ENCODE peak calls at places on chromosome 9, in eight cellular contexts. L is foreskin fibroblast; Z is astrocyte of the spinal cord; B is brain microvascular endothelial cell; C is CD4-positive, alpha-beta T cell; W is RWPE1; Y is tibial artery; H is lower lobe of right lung. G is an unnamed sample.

GRCh38 chr9:133534346-133535284 is at the start of gene ADAMTSL2:
- DNase-seq in L (peak; percentile 40), Z (peak; percentile 45), B (no peak), C (peak; percentile 59), W (peak; percentile 36), Y (no peak), H (no peak), G (no peak)

GRCh38 chr9:114386886-114387677 is 700 bp downstream of the AKNA start:
- DNase-seq in L (no peak), Z (peak; percentile 16), B (no peak), C (no peak), W (no peak), Y (peak; percentile 86), H (peak; percentile 65), G (no peak)

GRCh38 chr9:133100518-133101355 is 20.3 kb downstream of the RALGDS start:
- DNase-seq in L (no peak), Z (no peak), B (no peak), C (no peak), W (no peak), Y (peak; percentile 56), H (peak; percentile 25), G (peak; percentile 33)

GRCh38 chr9:133256686-133257091 is 18.3 kb downstream of the ABO start:
- DNase-seq in L (no peak), Z (no peak), B (no peak), C (no peak), W (no peak), Y (no peak), H (no peak), G (no peak)

GRCh38 chr9:105883847-105884246 is 189.5 kb downstream of the TMEM38B start:
- DNase-seq in L (no peak), Z (no peak), B (no peak), C (no peak), W (no peak), Y (no peak), H (no peak), G (no peak)

GRCh38 chr9:114282926-114283325 is 40.0 kb upstream of the ORM1 start:
- DNase-seq in L (peak; percentile 86), Z (peak; percentile 82), B (peak; percentile 59), C (no peak), W (peak; percentile 38), Y (peak; percentile 40), H (peak; percentile 6), G (peak; percentile 32)

GRCh38 chr9:2817987-2818386 is 25.9 kb downstream of the PUM3 start:
- DNase-seq in L (no peak), Z (peak; percentile 54), B (no peak), C (no peak), W (no peak), Y (no peak), H (no peak), G (no peak)

GRCh38 chr9:136014928-136015633 is 53.9 kb upstream of the UBAC1 start:
- DNase-seq in L (no peak), Z (no peak), B (no peak), C (peak; percentile 27), W (no peak), Y (peak; percentile 55), H (peak; percentile 33), G (peak; percentile 22)

GRCh38 chr9:77598961-77599360 is 49.2 kb downstream of the GNA14 start:
- DNase-seq in L (no peak), Z (no peak), B (no peak), C (no peak), W (no peak), Y (no peak), H (no peak), G (no peak)

GRCh38 chr9:20408513-20408912 is 213.8 kb downstream of the MLLT3 start:
- DNase-seq in L (no peak), Z (no peak), B (no peak), C (no peak), W (no peak), Y (no peak), H (no peak), G (no peak)

GRCh38 chr9:112145886-112146285 is 29.2 kb downstream of the SUSD1 start:
- DNase-seq in L (no peak), Z (no peak), B (peak; percentile 38), C (no peak), W (peak; percentile 75), Y (no peak), H (no peak), G (no peak)

GRCh38 chr9:35520404-35520790 is 30.5 kb downstream of the RUSC2 start:
- DNase-seq in L (no peak), Z (no peak), B (no peak), C (no peak), W (no peak), Y (no peak), H (no peak), G (no peak)

GRCh38 chr9:22008662-22009562 is at the start of gene CDKN2B:
- DNase-seq in L (peak; percentile 97), Z (peak; percentile 97), B (peak; percentile 92), C (peak; percentile 66), W (peak; percentile 99), Y (peak; percentile 99), H (peak; percentile 96), G (peak; percentile 88)

GRCh38 chr9:107784235-107784958 is 294.8 kb upstream of the KLF4 start:
- DNase-seq in L (peak; percentile 92), Z (peak; percentile 17), B (peak; percentile 87), C (no peak), W (no peak), Y (no peak), H (no peak), G (no peak)

GRCh38 chr9:121720311-121720991 is 69.0 kb downstream of the DAB2IP start:
- DNase-seq in L (no peak), Z (no peak), B (no peak), C (no peak), W (peak; percentile 95), Y (no peak), H (no peak), G (no peak)
- TF ChIP-seq CTCF in L (no peak), Z (no peak), B (no peak), C (no peak), W (no peak), Y (no peak), H (no peak), G (no peak)

DNA sequence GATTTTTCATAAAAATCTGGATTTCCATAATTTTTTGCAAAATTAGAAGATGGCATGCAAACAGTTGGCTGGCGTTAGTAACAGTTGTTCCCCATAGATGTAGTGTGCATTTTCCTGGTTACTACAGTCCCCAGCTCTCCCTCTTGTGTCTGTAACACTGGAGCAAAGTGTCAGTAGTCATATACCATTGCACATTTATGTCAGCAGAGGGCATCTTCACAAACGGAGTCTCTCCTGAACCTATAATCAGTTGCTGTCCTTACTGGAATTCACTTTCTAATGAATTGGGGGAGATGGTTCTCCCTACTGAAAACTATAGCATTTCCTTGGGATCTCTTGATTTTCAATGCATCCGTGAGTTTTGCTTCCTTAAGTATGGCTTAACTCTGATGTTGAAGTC is 44.7 kb upstream of the DMAC1 start:
- DNase-seq in L (no peak), Z (peak; percentile 7), B (no peak), C (no peak), W (no peak), Y (no peak), H (no peak), G (no peak)
- TF ChIP-seq CTCF in L (no peak), Z (peak; percentile 27), B (peak; percentile 46), C (peak; percentile 47), W (no peak), Y (peak; percentile 6), H (peak; percentile 35), G (peak; percentile 33)

GRCh38 chr9:111064160-111064733 is 26.0 kb upstream of the LPAR1 start:
- DNase-seq in L (no peak), Z (no peak), B (no peak), C (no peak), W (no peak), Y (no peak), H (no peak), G (no peak)
- TF ChIP-seq CTCF in L (no peak), Z (no peak), B (no peak), C (no peak), W (no peak), Y (no peak), H (no peak), G (no peak)

GRCh38 chr9:73370053-73370452 is 218.4 kb downstream of the ANXA1 start:
- DNase-seq in L (no peak), Z (no peak), B (no peak), C (no peak), W (peak; percentile 44), Y (no peak), H (no peak), G (no peak)

DNA sequence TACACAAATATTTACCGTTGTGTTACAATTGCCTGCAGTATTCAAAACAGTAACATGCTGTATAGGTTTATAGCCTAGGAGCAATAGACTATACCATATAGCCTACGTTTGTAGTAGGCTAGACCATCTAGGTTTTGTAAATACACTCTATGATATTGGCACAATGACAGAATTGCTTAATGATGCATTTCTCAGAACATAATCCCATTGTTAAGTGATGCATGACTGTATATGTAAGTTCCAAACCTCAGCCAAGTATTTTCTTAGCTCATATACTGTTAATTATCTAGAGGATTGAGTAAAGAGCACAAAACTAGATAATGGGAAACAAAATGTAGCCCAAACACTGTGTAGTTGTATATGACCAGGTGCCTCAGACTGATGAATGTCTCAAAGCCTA is 220.1 kb downstream of the ANXA1 start:
- DNase-seq in L (no peak), Z (no peak), B (no peak), C (no peak), W (no peak), Y (no peak), H (no peak), G (no peak)
- TF ChIP-seq CTCF in L (no peak), Z (no peak), B (no peak), C (no peak), W (no peak), Y (no peak), H (no peak), G (no peak)

GRCh38 chr9:126228111-126228778 is 98.4 kb upstream of the MVB12B start:
- DNase-seq in L (no peak), Z (no peak), B (no peak), C (no peak), W (no peak), Y (peak; percentile 46), H (no peak), G (no peak)
- TF ChIP-seq CTCF in L (no peak), Z (no peak), B (no peak), C (no peak), W (no peak), Y (no peak), H (no peak), G (no peak)